ENCODE peak calls at places on chromosomes 4 and X, in five cellular contexts. N is pancreas, C is HT-29, S is NCI-H2107, W is WTC11. B is an unnamed sample.

GRCh38 chr4:94551616-94552564 is 100.1 kb downstream of the PDLIM5 start:
- DNase-seq in N (no peak), S (no peak), C (no peak), W (no peak), B (no peak)

GRCh38 chr4:89438102-89438831 is 130.7 kb upstream of the GPRIN3 start:
- DNase-seq in N (peak), S (no peak), W (peak), C (peak), B (peak)

GRCh38 chr4:40194602-40195161 is 2.1 kb upstream of the RHOH start:
- DNase-seq in C (peak), W (no peak), N (no peak), S (no peak), B (no peak)

GRCh38 chr4:140257461-140258305 is 103.7 kb upstream of the MAML3 start:
- DNase-seq in S (no peak), W (no peak), C (no peak), N (no peak), B (no peak)

GRCh38 chrX:46208225-46208854 is 336.9 kb downstream of the ZNF674 start:
- DNase-seq in S (no peak), C (peak), W (no peak), N (no peak), B (no peak)

GRCh38 chr4:188289531-188289930 is 150.3 kb downstream of the TRIML1 start:
- DNase-seq in W (no peak), S (no peak), C (no peak), N (no peak), B (no peak)

GRCh38 chr4:145041378-145041777 is 56.6 kb downstream of the ANAPC10 start:
- DNase-seq in W (no peak), N (no peak), S (no peak), C (no peak), B (no peak)

GRCh38 chrX:45007598-45007997 is 134.6 kb downstream of the KDM6A start:
- DNase-seq in C (no peak), N (no peak), S (no peak), W (no peak), B (no peak)

GRCh38 chr4:83261307-83261706 is 23.3 kb downstream of the COQ2 start:
- DNase-seq in N (no peak), S (no peak), C (no peak), W (no peak), B (no peak)

GRCh38 chrX:44945736-44946135 is 72.7 kb downstream of the KDM6A start:
- DNase-seq in S (no peak), N (no peak), C (peak), W (no peak), B (no peak)

GRCh38 chr4:101271516-101271915 is 75.8 kb downstream of the PPP3CA start:
- DNase-seq in C (no peak), N (no peak), S (no peak), W (no peak), B (no peak)

GRCh38 chrX:110086916-110087484 is 84.1 kb downstream of the TMEM164 start:
- DNase-seq in N (no peak), W (no peak), C (peak), S (no peak), B (no peak)

GRCh38 chr4:3432381-3432790 is 9.4 kb upstream of the HGFAC start:
- DNase-seq in W (no peak), N (no peak), S (no peak), C (no peak), B (no peak)

GRCh38 chr4:159142254-159142653 is 39.4 kb downstream of the RAPGEF2 start:
- DNase-seq in N (no peak), C (no peak), W (no peak), S (no peak), B (no peak)